ENCODE peak calls at places on chromosomes 16 and 17, in nine cellular contexts. J, V, L, M, U, P, Z, T and R are unnamed samples. For H3K36me3, the result is how much of the 10 kb centered on the place peaks cover.

GRCh38 chr17:46833840-46834208 is 15.3 kb upstream of the WNT3 start:
- DNase-seq in V (no peak), L (no peak), J (no peak), U (no peak), P (no peak), Z (no peak), T (no peak), M (no peak), R (no peak)

GRCh38 chr16:79601092-79601977 is 798 bp upstream of the MAF start:
- DNase-seq in V (peak), T (peak), U (peak), Z (no peak), P (peak), J (peak), L (peak), M (peak), R (no peak)

GRCh38 chr17:9646556-9646905 is 1.2 kb downstream of the USP43 start:
- DNase-seq in Z (no peak), V (no peak), M (peak), U (no peak), P (no peak), T (no peak), L (no peak), J (no peak), R (no peak)

GRCh38 chr17:59826741-59827453 is 65.8 kb downstream of the TUBD1 start:
- DNase-seq in T (no peak), L (no peak), V (no peak), U (no peak), Z (no peak), J (no peak), P (no peak), M (no peak), R (no peak)

GRCh38 chr16:80319181-80319580 is 221.6 kb upstream of the DYNLRB2 start:
- DNase-seq in V (no peak), L (no peak), T (no peak), Z (no peak), P (no peak), U (no peak), M (no peak), J (no peak), R (no peak)

GRCh38 chr17:82303944-82304808 is 13.2 kb downstream of the CD7 start:
- DNase-seq in T (peak), J (no peak), M (no peak), V (no peak), L (no peak), P (peak), Z (no peak), U (no peak), R (no peak)

GRCh38 chr16:17289671-17290070 is 181.1 kb downstream of the XYLT1 start:
- DNase-seq in P (no peak), L (no peak), U (no peak), M (no peak), J (no peak), Z (no peak), V (no peak), T (no peak), R (no peak)

GRCh38 chr17:15944720-15945492 is at the start of gene ADORA2B:
- DNase-seq in V (peak), J (peak), T (peak), M (peak), U (peak), Z (no peak), P (peak), L (no peak), R (no peak)

GRCh38 chr16:17885659-17886200 is 415.0 kb upstream of the XYLT1 start:
- DNase-seq in L (no peak), V (no peak), M (no peak), P (no peak), Z (no peak), J (no peak), U (no peak), T (no peak), R (no peak)

GRCh38 chr17:63370696-63371095 is 75.4 kb downstream of the CYB561 start:
- DNase-seq in U (no peak), V (no peak), J (no peak), M (no peak), T (no peak), P (no peak), L (no peak), Z (no peak), R (no peak)

GRCh38 chr17:74253036-74253435 is 21.0 kb upstream of the DNAI2 start:
- DNase-seq in Z (no peak), V (no peak), J (no peak), P (no peak), M (no peak), T (no peak), U (no peak), L (no peak), R (no peak)

GRCh38 chr17:72865954-72866353 is 226.5 kb downstream of the SLC39A11 start:
- DNase-seq in U (no peak), P (no peak), T (no peak), L (no peak), J (no peak), V (no peak), Z (no peak), M (no peak), R (no peak)

GRCh38 chr17:55321507-55322064 is 56.8 kb downstream of the HLF start:
- DNase-seq in U (no peak), T (no peak), Z (no peak), V (no peak), J (no peak), P (no peak), L (no peak), M (no peak), R (no peak)

GRCh38 chr17:16444258-16444886 is 29.0 kb downstream of the TRPV2 start:
- DNase-seq in U (no peak), P (no peak), J (no peak), T (no peak), Z (no peak), L (no peak), M (no peak), V (no peak), R (no peak)

GRCh38 chr17:44417553-44417952 is 28.1 kb upstream of the ITGA2B start:
- DNase-seq in U (no peak), T (no peak), P (no peak), Z (no peak), J (no peak), L (no peak), V (no peak), M (no peak), R (peak)

GRCh38 chr17:51305182-51305581 is 44.8 kb downstream of the UTP18 start:
- DNase-seq in M (no peak), U (no peak), L (no peak), P (no peak), T (no peak), V (no peak), Z (no peak), J (no peak), R (no peak)

GRCh38 chr17:79843917-79844815 is 4.9 kb upstream of the CBX4 start:
- DNase-seq in M (peak), T (peak), U (peak), V (peak), Z (no peak), P (peak), L (no peak), J (peak), R (no peak)

GRCh38 chr17:33038740-33039139 is 47.1 kb downstream of the SPACA3 start:
- DNase-seq in J (peak), Z (peak), T (peak), L (no peak), U (no peak), M (peak), V (peak), P (peak), R (no peak)

GRCh38 chr17:65254166-65254565 is 117.0 kb downstream of the RGS9 start:
- DNase-seq in T (no peak), M (peak), Z (no peak), L (no peak), J (no peak), U (no peak), V (no peak), P (no peak), R (no peak)

GRCh38 chr17:3569534-3570137 is 12.0 kb upstream of the TRPV3 start:
- DNase-seq in P (no peak), J (no peak), Z (no peak), M (no peak), T (no peak), L (no peak), V (no peak), U (no peak), R (no peak)

GRCh38 chr17:41528959-41529353 is 848 bp upstream of the KRT19 start:
- DNase-seq in V (peak), M (peak), T (no peak), U (no peak), J (no peak), L (no peak), Z (no peak), P (peak), R (no peak)

GRCh38 chr17:6269474-6269873 is 165.4 kb downstream of the AIPL1 start:
- DNase-seq in U (no peak), L (no peak), V (peak), T (no peak), M (peak), Z (peak), P (peak), J (peak), R (no peak)

GRCh38 chr17:83189673-83190385 is 110.4 kb downstream of the METRNL start:
- DNase-seq in L (no peak), T (no peak), Z (no peak), P (peak), U (peak), V (no peak), M (no peak), J (no peak), R (peak)

GRCh38 chr17:45155029-45155428 is 6.6 kb upstream of the HEXIM2 start:
- DNase-seq in L (no peak), P (no peak), U (no peak), Z (no peak), T (no peak), J (no peak), V (no peak), M (no peak), R (no peak)

GRCh38 chr16:68406458-68407041 is 41.8 kb downstream of the SMPD3 start:
- DNase-seq in U (no peak), L (no peak), M (no peak), T (peak), V (no peak), Z (no peak), J (no peak), P (peak), R (peak)

GRCh38 chr16:3276679-3277078 is 6.6 kb upstream of the ZNF263 start:
- DNase-seq in T (no peak), U (no peak), L (no peak), P (no peak), M (no peak), V (no peak), Z (no peak), J (no peak), R (no peak)

GRCh38 chr16:74844041-74844826 is 69.6 kb upstream of the FA2H start:
- DNase-seq in J (no peak), L (no peak), P (no peak), V (no peak), M (no peak), U (no peak), Z (no peak), T (no peak), R (no peak)

GRCh38 chr17:5378566-5379207 is 40.8 kb downstream of the NUP88 start:
- DNase-seq in L (no peak), V (no peak), J (no peak), M (no peak), Z (no peak), U (no peak), T (no peak), P (no peak), R (no peak)

GRCh38 chr17:82063424-82064415 is 1.9 kb downstream of the DUS1L start:
- DNase-seq in P (no peak), U (peak), L (no peak), M (no peak), T (no peak), V (no peak), J (no peak), Z (no peak), R (no peak)

GRCh38 chr17:29010586-29010985 is 4.8 kb upstream of the SEZ6 start:
- DNase-seq in Z (no peak), M (no peak), U (no peak), J (no peak), P (no peak), T (no peak), L (no peak), V (no peak), R (no peak)

GRCh38 chr16:57621521-57622268 is 6.7 kb upstream of the ADGRG1 start:
- DNase-seq in P (peak), J (peak), L (no peak), T (no peak), U (peak), M (no peak), Z (no peak), V (no peak), R (no peak)

DNA sequence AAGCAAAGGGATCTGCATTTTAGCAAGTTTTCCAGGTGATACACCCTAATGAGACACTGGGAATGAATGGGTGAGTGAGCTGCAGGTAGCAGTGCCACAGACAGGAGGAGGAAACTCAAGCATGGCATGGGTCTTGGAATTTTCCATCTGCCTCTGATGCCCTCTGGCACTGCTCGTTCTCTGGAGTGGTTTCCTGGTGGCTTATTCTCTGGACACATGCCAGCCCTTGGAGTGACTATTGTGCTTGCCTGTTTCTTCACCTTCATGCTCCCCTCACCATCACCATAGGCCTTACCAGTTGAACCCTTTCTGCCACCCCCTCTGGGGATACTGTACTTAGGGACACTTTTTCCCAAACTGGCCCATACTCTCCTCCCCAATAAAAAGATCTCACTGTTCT is 1.6 kb downstream of the COASY start:
- DNase-seq in P (peak), Z (no peak), J (peak), V (peak), L (no peak), M (no peak), T (no peak), U (no peak), R (no peak)
- H3K4me3 ChIP-seq in P (no peak), Z (peak), J (no peak), V (no peak), L (peak), M (no peak), T (peak), U (peak), R (no peak)

DNA sequence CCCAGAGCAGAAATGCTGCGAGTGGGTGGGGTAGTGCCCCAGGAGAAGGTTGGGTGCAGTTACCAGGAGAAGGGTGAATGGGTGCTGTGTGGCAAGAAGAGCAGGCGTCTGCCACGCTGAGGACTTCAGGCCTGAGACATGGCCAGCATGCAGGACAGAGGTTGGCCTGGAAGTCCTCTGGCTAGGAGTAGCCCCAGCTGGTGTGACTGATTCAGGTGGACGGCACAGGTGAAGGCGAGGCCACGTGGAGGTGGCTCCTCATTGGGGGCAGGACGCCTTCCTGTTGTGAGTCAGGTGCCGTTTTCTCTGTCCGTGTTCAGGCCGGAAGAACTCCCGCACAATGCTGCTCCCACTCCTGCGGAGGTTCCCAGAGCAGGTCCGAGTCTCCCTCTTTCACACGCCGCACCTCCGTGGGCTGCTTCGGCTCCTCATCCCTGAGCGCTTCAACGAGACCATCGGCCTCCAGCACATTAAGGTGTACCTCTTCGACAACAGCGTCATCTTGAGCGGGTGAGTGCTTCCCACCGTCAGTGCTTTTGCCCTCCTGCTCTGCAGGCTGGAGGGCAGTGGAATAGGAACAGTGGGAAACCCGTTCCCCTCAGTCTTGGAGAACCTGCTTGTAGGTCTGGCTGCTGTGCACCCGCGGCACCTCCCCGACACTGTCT is 20.7 kb downstream of the PGS1 start:
- DNase-seq in V (no peak), U (no peak), J (no peak), L (no peak), T (no peak), Z (no peak), M (no peak), P (no peak), R (no peak)
- H3K36me3 ChIP-seq in V (half or more), U (half or more), J (half or more), L (under half), T (half or more), Z (half or more), M (under half), P (under half), R (under half)

DNA sequence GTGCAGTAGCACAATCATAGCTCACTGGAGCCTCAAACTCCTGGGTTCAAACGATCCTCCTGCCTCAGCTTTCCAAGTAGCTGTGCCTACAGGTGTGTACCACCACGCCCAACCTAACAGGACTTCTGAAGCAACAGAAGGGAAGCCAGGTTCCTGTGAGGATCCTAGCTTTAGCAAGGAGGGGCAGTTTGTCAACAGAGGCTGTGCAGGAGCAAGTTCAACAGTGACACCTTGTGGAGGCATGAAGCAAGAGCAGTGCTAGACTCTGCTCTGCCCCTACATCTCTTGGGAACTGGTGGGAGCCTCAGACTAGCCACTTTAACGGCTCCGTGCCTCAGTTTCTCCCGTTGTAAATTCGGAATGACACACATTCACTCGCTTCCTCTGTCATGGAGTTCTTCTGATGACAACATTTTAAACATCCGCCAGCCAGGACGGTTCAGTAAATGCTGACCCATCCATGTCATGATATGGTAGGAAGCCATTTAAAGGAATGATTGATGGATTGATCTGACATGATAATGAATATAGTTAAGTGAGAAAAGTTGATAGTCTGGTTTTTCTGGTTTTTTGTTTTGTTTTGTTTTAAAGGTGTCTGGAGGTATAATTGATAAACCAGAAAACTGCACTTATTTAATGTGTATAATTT is 218.7 kb downstream of the MRTFB start:
- DNase-seq in P (no peak), T (peak), U (no peak), L (no peak), V (no peak), Z (peak), M (peak), J (no peak), R (no peak)
- TF ChIP-seq CTCF in P (no peak), T (peak), U (peak), L (no peak), V (peak), Z (peak), M (peak), J (peak), R (peak)

DNA sequence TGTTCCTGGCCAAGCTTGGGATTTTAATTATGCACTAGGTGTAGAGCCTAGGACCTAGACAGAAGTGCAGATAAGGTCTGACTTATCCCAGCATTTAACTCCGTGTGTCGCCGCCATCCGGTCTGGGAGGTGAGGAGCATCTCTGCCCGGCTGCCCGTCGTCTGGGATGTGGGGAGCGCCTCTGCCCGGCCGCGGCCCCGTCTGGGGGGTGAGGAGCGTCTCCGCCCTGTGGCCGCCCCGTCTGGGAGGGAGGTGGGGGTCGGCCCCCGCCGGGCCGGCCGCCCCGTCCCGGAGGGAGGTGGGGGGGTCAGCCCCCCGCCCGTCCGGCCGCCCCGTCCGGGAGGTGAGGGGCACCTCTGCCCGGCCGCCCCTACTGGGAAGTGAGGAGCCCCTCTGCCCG is 7.1 kb upstream of the B4GALNT2 start:
- DNase-seq in Z (no peak), V (no peak), T (no peak), L (no peak), P (peak), J (no peak), M (no peak), U (no peak), R (no peak)
- H3K4me3 ChIP-seq in Z (no peak), V (no peak), T (no peak), L (no peak), P (no peak), J (no peak), M (no peak), U (no peak), R (no peak)

GRCh38 chr16:8668138-8668537 is 6.3 kb upstream of the ABAT start:
- DNase-seq in U (no peak), Z (no peak), M (no peak), T (no peak), L (no peak), V (no peak), J (no peak), P (no peak), R (no peak)
- H3K36me3 ChIP-seq in U (under half), Z (under half), M (under half), T (under half), L (under half), V (under half), J (under half), P (under half), R (under half)

GRCh38 chr17:58082870-58083490 is at the start of gene DYNLL2:
- DNase-seq in M (peak), T (peak), L (peak), Z (peak), V (peak), U (peak), P (peak), J (peak), R (peak)

GRCh38 chr17:58086953-58087352 is 3.7 kb downstream of the DYNLL2 start:
- DNase-seq in M (no peak), Z (no peak), T (no peak), L (no peak), V (no peak), J (no peak), P (no peak), U (no peak), R (no peak)

GRCh38 chr17:58083491-58084316 is 485 bp downstream of the DYNLL2 start:
- DNase-seq in U (peak), J (peak), Z (peak), P (peak), T (peak), V (peak), L (peak), M (peak), R (no peak)

GRCh38 chr17:58084317-58084981 is 1.2 kb downstream of the DYNLL2 start:
- DNase-seq in L (peak), M (peak), T (peak), P (peak), V (peak), J (peak), U (peak), Z (peak), R (no peak)

DNA sequence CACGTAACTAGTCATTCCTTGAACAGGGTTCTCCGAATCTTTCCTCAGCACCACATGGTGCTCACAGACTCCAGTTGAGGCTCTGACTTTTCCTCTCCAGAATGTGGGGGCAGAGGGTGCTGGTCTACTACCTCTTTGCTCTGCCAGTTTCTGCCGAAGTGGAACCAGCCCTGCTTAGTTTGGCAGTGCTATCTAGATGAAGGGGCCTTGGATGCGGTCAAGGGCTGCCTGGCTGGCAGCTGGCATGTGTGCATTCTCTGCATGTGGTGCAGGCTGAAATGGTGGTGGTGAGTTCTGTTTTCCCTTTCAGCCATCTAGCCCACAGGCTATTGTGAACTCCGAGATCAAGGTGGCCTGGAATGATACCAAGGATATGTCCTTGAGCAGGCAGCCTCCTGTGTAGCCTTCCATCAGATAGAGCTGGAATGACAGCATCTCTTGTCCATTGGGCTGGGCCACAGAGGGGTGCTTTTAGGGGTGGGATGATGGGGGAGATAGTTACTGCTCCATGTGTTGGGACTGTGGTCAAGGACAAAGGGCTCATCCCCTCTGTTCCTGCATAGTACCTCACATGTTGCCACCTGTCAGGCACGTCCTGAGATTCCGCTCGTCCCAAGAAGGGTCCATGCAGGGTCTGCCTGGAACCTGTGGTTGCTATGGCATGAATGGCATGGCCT is 2.0 kb downstream of the DYNLL2 start:
- DNase-seq in M (no peak), V (no peak), Z (no peak), P (no peak), T (no peak), J (peak), U (no peak), L (no peak), R (no peak)
- TF ChIP-seq CTCF in M (no peak), V (no peak), Z (no peak), P (no peak), T (no peak), J (no peak), U (no peak), L (no peak), R (no peak)